ENCODE peak calls at places on chromosome 17, in seven cellular contexts. F is thoracic aorta, I is H1, Y is mammary epithelial cell, P is SK-N-SH, E is body of pancreas, O is BJ. A is an unnamed sample. For H3K36me3, the result is how much of the 10 kb centered on the place peaks cover.

GRCh38 chr17:56881685-56882295 is 32.1 kb downstream of the TRIM25 start:
- DNase-seq in F (no peak), I (peak), Y (no peak), P (no peak), E (no peak), O (no peak), A (no peak)

GRCh38 chr17:64315032-64315490 is 52.0 kb upstream of the TEX2 start:
- DNase-seq in F (peak), I (no peak), Y (no peak), P (no peak), E (peak), O (no peak), A (peak)

GRCh38 chr17:62760059-62760887 is 47.8 kb downstream of the MARCHF10 start:
- DNase-seq in F (no peak), I (no peak), Y (no peak), P (no peak), E (no peak), O (no peak), A (no peak)

GRCh38 chr17:44900894-44901293 is 1.6 kb upstream of the EFTUD2 start:
- DNase-seq in F (no peak), I (no peak), Y (peak), P (no peak), E (no peak), O (no peak), A (no peak)

GRCh38 chr17:16398270-16399267 is 16.8 kb upstream of the TRPV2 start:
- DNase-seq in F (no peak), I (no peak), Y (peak), P (peak), E (peak), O (no peak), A (no peak)

GRCh38 chr17:57523926-57524634 is 221.0 kb downstream of the CCDC182 start:
- DNase-seq in F (peak), I (no peak), Y (peak), P (no peak), E (peak), O (no peak), A (no peak)

GRCh38 chr17:31318298-31319190 is 2.9 kb downstream of the EVI2A start:
- DNase-seq in F (peak), I (no peak), Y (peak), P (no peak), E (peak), O (no peak), A (no peak)

GRCh38 chr17:47287068-47287467 is 33.4 kb downstream of the ITGB3 start:
- DNase-seq in F (no peak), I (no peak), Y (no peak), P (no peak), E (no peak), O (no peak), A (no peak)

GRCh38 chr17:31531336-31532160 is 140.1 kb downstream of the RAB11FIP4 start:
- DNase-seq in F (no peak), I (no peak), Y (no peak), P (no peak), E (no peak), O (no peak), A (no peak)

GRCh38 chr17:78886954-78887353 is 16.0 kb downstream of the CEP295NL start:
- DNase-seq in F (no peak), I (no peak), Y (no peak), P (no peak), E (no peak), O (no peak), A (no peak)

GRCh38 chr17:43020789-43021738 is 1.1 kb downstream of the VAT1 start:
- DNase-seq in F (no peak), I (peak), Y (peak), P (peak), E (peak), O (no peak), A (peak)

GRCh38 chr17:61816538-61816937 is 46.8 kb downstream of the BRIP1 start:
- DNase-seq in F (no peak), I (no peak), Y (no peak), P (no peak), E (no peak), O (no peak), A (no peak)

GRCh38 chr17:59558953-59559352 is 6.5 kb upstream of the DHX40 start:
- DNase-seq in F (no peak), I (no peak), Y (no peak), P (peak), E (no peak), O (no peak), A (no peak)

GRCh38 chr17:21204923-21205322 is 9.0 kb downstream of the TMEM11 start:
- DNase-seq in F (no peak), I (no peak), Y (no peak), P (no peak), E (no peak), O (no peak), A (no peak)

GRCh38 chr17:69761011-69761410 is 314.0 kb upstream of the KCNJ16 start:
- DNase-seq in F (no peak), I (no peak), Y (peak), P (no peak), E (no peak), O (no peak), A (no peak)

GRCh38 chr17:20952183-20952582 is 90.6 kb downstream of the USP22 start:
- DNase-seq in F (no peak), I (no peak), Y (no peak), P (no peak), E (no peak), O (no peak), A (peak)

GRCh38 chr17:71975998-71976649 is 144.7 kb upstream of the SOX9 start:
- DNase-seq in F (peak), I (no peak), Y (peak), P (peak), E (peak), O (peak), A (peak)

GRCh38 chr17:78903101-78903779 is at the start of gene CEP295NL:
- DNase-seq in F (no peak), I (no peak), Y (no peak), P (peak), E (peak), O (no peak), A (no peak)

GRCh38 chr17:55642741-55643140 is 79.9 kb downstream of the TMEM100 start:
- DNase-seq in F (no peak), I (no peak), Y (no peak), P (no peak), E (no peak), O (no peak), A (no peak)

GRCh38 chr17:869067-869466 is 86.9 kb downstream of the MRM3 start:
- DNase-seq in F (peak), I (no peak), Y (no peak), P (no peak), E (peak), O (no peak), A (no peak)

GRCh38 chr17:77425791-77426641 is 285.2 kb downstream of the SEC14L1 start:
- DNase-seq in F (no peak), I (no peak), Y (peak), P (peak), E (no peak), O (no peak), A (no peak)

GRCh38 chr17:5892897-5893656 is 177.1 kb upstream of the WSCD1 start:
- DNase-seq in F (no peak), I (no peak), Y (no peak), P (no peak), E (no peak), O (no peak), A (no peak)

GRCh38 chr17:50596191-50597037 is 35.9 kb downstream of the CACNA1G start:
- DNase-seq in F (no peak), I (peak), Y (no peak), P (no peak), E (no peak), O (no peak), A (no peak)

GRCh38 chr17:72702998-72703397 is 389.5 kb downstream of the SLC39A11 start:
- DNase-seq in F (no peak), I (no peak), Y (peak), P (no peak), E (no peak), O (peak), A (no peak)

GRCh38 chr17:61459968-61460718 is 7.9 kb downstream of the TBX4 start:
- DNase-seq in F (no peak), I (peak), Y (no peak), P (no peak), E (no peak), O (no peak), A (no peak)

GRCh38 chr17:69046130-69046807 is 14.5 kb downstream of the ABCA9 start:
- DNase-seq in F (no peak), I (no peak), Y (no peak), P (no peak), E (no peak), O (no peak), A (no peak)

GRCh38 chr17:78573955-78574354 is 3.2 kb downstream of the DNAH17 start:
- DNase-seq in F (no peak), I (no peak), Y (no peak), P (no peak), E (no peak), O (no peak), A (no peak)

GRCh38 chr17:12928736-12929135 is 89.1 kb downstream of the ELAC2 start:
- DNase-seq in F (no peak), I (no peak), Y (no peak), P (no peak), E (no peak), O (no peak), A (no peak)

GRCh38 chr17:74769856-74770497 is 6.2 kb downstream of the NAT9 start:
- DNase-seq in F (no peak), I (no peak), Y (no peak), P (peak), E (peak), O (no peak), A (no peak)

GRCh38 chr17:74770498-74771318 is 5.4 kb downstream of the NAT9 start:
- DNase-seq in F (no peak), I (peak), Y (peak), P (peak), E (peak), O (no peak), A (peak)

GRCh38 chr17:74768069-74768762 is 7.9 kb downstream of the NAT9 start:
- DNase-seq in F (peak), I (no peak), Y (no peak), P (peak), E (peak), O (no peak), A (no peak)

GRCh38 chr17:74768763-74769114 is 7.4 kb downstream of the NAT9 start:
- DNase-seq in F (no peak), I (no peak), Y (no peak), P (no peak), E (no peak), O (no peak), A (no peak)

DNA sequence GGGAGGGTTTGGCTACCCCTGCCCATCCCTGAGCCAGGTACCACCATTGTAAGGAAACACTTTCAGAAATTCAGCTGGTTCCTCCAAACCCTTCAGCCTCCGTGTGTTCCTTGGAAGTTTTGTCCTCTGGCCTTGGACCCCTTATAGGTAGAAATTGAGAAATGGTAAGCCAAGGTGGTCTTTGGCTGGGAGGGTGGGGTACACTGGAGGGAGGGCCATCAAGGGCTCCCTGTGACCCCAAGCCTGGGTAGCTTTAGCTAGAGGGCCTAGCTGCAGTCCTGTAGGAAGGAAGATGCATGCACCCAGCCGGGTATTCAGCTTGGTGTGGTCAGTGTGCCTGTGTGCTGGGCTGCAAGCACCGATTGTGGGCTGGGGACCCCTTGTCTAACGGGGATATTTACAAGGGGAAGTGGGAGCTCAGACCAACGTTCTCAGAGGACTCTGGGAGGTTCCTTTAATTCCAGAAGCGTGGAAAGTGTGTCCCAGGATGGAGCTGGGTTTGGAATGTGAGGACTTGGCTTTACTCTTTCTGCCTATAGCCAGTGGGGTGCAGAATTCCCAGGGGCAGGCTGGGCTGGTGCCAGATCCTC is 6.8 kb downstream of the NAT9 start:
- DNase-seq in F (no peak), I (no peak), Y (no peak), P (no peak), E (no peak), O (no peak), A (no peak)
- H3K36me3 ChIP-seq in F (under half), I (under half), Y (under half), P (under half), E (under half), O (under half), A (under half)

GRCh38 chr17:67243284-67243683 is 1.7 kb downstream of the HELZ start:
- DNase-seq in F (no peak), I (no peak), Y (no peak), P (no peak), E (no peak), O (no peak), A (no peak)
- H3K4me3 ChIP-seq in F (no peak), I (no peak), Y (peak), P (peak), E (no peak), O (peak), A (no peak)

GRCh38 chr17:79944821-79945391 is 90.8 kb downstream of the TBC1D16 start:
- DNase-seq in F (no peak), I (no peak), Y (no peak), P (peak), E (no peak), O (no peak), A (no peak)

GRCh38 chr17:79943354-79944241 is 92.1 kb downstream of the TBC1D16 start:
- DNase-seq in F (no peak), I (no peak), Y (no peak), P (no peak), E (no peak), O (no peak), A (no peak)

GRCh38 chr17:79942591-79943353 is 92.9 kb downstream of the TBC1D16 start:
- DNase-seq in F (no peak), I (no peak), Y (peak), P (no peak), E (no peak), O (no peak), A (no peak)

GRCh38 chr17:79945591-79946255 is 89.9 kb downstream of the TBC1D16 start:
- DNase-seq in F (no peak), I (no peak), Y (no peak), P (peak), E (no peak), O (no peak), A (no peak)

GRCh38 chr17:79944251-79944812 is 91.3 kb downstream of the TBC1D16 start:
- DNase-seq in F (no peak), I (no peak), Y (no peak), P (peak), E (no peak), O (no peak), A (peak)
- H3K36me3 ChIP-seq in F (under half), I (under half), Y (under half), P (half or more), E (under half), O (under half), A (under half)

DNA sequence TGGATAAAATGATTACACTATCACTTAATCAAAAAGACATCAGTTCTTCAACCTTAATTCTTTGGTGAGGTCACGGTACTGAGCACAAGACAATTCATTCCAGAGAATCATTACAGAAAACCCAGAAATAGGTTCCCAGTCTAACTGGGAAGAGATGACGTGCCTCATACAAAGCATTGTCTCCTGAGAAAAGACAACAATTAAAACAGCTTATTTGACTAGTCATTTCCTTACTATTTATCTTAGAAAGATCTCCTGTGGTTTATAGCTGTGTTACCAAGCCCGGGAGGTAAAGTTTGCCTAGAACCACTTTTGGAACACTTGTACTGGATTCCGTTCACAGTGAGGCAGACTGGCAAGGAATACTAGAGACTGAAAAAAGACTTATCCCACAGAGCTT is 5.1 kb downstream of the PHF12 start:
- DNase-seq in F (no peak), I (no peak), Y (peak), P (no peak), E (no peak), O (peak), A (no peak)
- H3K4me3 ChIP-seq in F (no peak), I (no peak), Y (no peak), P (no peak), E (no peak), O (no peak), A (no peak)

DNA sequence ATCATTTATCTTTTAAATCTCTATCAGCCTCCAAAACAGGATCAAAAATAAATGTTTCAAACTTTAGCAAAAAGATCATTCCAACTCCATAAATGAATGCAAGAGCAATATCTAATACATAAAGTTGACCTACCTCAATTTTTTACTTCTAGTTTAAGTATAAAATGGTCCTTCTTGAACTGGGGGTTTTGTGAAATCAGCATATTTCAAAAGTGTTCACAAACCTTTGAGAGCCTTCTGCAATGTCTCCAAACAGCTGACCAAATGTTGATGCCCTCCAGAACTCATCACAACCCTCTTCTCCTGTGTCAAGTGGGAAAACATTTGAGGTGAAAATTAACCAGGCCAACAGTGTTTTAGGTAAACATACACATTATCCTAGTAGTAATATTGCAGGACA is 7.7 kb downstream of the MED1 start:
- DNase-seq in F (no peak), I (no peak), Y (no peak), P (no peak), E (no peak), O (no peak), A (no peak)
- H3K36me3 ChIP-seq in F (half or more), I (half or more), Y (under half), P (under half), E (under half), O (under half), A (under half)